ENCODE peak calls at places on chromosomes 1 and 21, in nine cellular contexts. One of them, this sample, is unnamed.

GRCh38 chr1:93591833-93592635 is 89.6 kb downstream of the BCAR3 start:
- DNase-seq in hepatocyte: peak
- DNase-seq in OCI-LY7: peak
- DNase-seq in Caco-2: peak
- DNase-seq in SK-N-SH: peak
- DNase-seq in AG04450: no peak
- DNase-seq in right lobe of liver: peak
- DNase-seq in RWPE2: no peak
- DNase-seq in mucosa of descending colon: peak
- DNase-seq in this sample: no peak

GRCh38 chr21:36753556-36753955 is 54.6 kb downstream of the SIM2 start:
- DNase-seq in Caco-2: no peak
- DNase-seq in RWPE2: no peak
- DNase-seq in OCI-LY7: no peak
- DNase-seq in hepatocyte: no peak
- DNase-seq in AG04450: peak
- DNase-seq in SK-N-SH: no peak
- DNase-seq in right lobe of liver: no peak
- DNase-seq in mucosa of descending colon: no peak
- DNase-seq in this sample: peak

GRCh38 chr1:95039360-95040031 is 33.3 kb downstream of the ALG14 start:
- DNase-seq in right lobe of liver: no peak
- DNase-seq in hepatocyte: peak
- DNase-seq in AG04450: no peak
- DNase-seq in OCI-LY7: no peak
- DNase-seq in Caco-2: no peak
- DNase-seq in mucosa of descending colon: no peak
- DNase-seq in RWPE2: peak
- DNase-seq in SK-N-SH: no peak
- DNase-seq in this sample: no peak

GRCh38 chr21:36754241-36754881 is 55.4 kb downstream of the SIM2 start:
- DNase-seq in RWPE2: no peak
- DNase-seq in hepatocyte: no peak
- DNase-seq in OCI-LY7: no peak
- DNase-seq in right lobe of liver: no peak
- DNase-seq in SK-N-SH: no peak
- DNase-seq in mucosa of descending colon: no peak
- DNase-seq in Caco-2: no peak
- DNase-seq in AG04450: no peak
- DNase-seq in this sample: no peak

GRCh38 chr1:31588751-31589515 is 12.6 kb downstream of the TINAGL1 start:
- DNase-seq in mucosa of descending colon: peak
- DNase-seq in OCI-LY7: no peak
- DNase-seq in RWPE2: no peak
- DNase-seq in SK-N-SH: no peak
- DNase-seq in AG04450: no peak
- DNase-seq in right lobe of liver: no peak
- DNase-seq in hepatocyte: peak
- DNase-seq in Caco-2: no peak
- DNase-seq in this sample: no peak

GRCh38 chr1:201164645-201165044 is 10.4 kb upstream of the TMEM9 start:
- DNase-seq in right lobe of liver: no peak
- DNase-seq in hepatocyte: no peak
- DNase-seq in mucosa of descending colon: no peak
- DNase-seq in RWPE2: no peak
- DNase-seq in Caco-2: no peak
- DNase-seq in OCI-LY7: no peak
- DNase-seq in AG04450: no peak
- DNase-seq in SK-N-SH: peak
- DNase-seq in this sample: no peak

GRCh38 chr1:167209044-167209443 is 11.6 kb upstream of the POU2F1 start:
- DNase-seq in SK-N-SH: no peak
- DNase-seq in RWPE2: no peak
- DNase-seq in right lobe of liver: no peak
- DNase-seq in Caco-2: no peak
- DNase-seq in mucosa of descending colon: no peak
- DNase-seq in AG04450: no peak
- DNase-seq in OCI-LY7: peak
- DNase-seq in hepatocyte: no peak
- DNase-seq in this sample: no peak

GRCh38 chr1:110631836-110632620 is 25.9 kb upstream of the KCNA2 start:
- DNase-seq in AG04450: no peak
- DNase-seq in mucosa of descending colon: no peak
- DNase-seq in hepatocyte: no peak
- DNase-seq in OCI-LY7: no peak
- DNase-seq in Caco-2: no peak
- DNase-seq in SK-N-SH: no peak
- DNase-seq in RWPE2: no peak
- DNase-seq in right lobe of liver: no peak
- DNase-seq in this sample: no peak

GRCh38 chr1:112247971-112248370 is 148.0 kb upstream of the CTTNBP2NL start:
- DNase-seq in SK-N-SH: no peak
- DNase-seq in AG04450: no peak
- DNase-seq in right lobe of liver: no peak
- DNase-seq in mucosa of descending colon: no peak
- DNase-seq in hepatocyte: no peak
- DNase-seq in Caco-2: no peak
- DNase-seq in RWPE2: no peak
- DNase-seq in OCI-LY7: no peak
- DNase-seq in this sample: no peak

GRCh38 chr1:203871114-203871875 is 9.9 kb downstream of the SNRPE start:
- DNase-seq in right lobe of liver: peak
- DNase-seq in hepatocyte: peak
- DNase-seq in SK-N-SH: peak
- DNase-seq in Caco-2: peak
- DNase-seq in AG04450: peak
- DNase-seq in mucosa of descending colon: no peak
- DNase-seq in RWPE2: no peak
- DNase-seq in OCI-LY7: peak
- DNase-seq in this sample: peak

GRCh38 chr1:160277987-160278386 is 6.9 kb downstream of the PEX19 start:
- DNase-seq in right lobe of liver: no peak
- DNase-seq in AG04450: no peak
- DNase-seq in RWPE2: no peak
- DNase-seq in OCI-LY7: no peak
- DNase-seq in hepatocyte: no peak
- DNase-seq in Caco-2: no peak
- DNase-seq in mucosa of descending colon: no peak
- DNase-seq in SK-N-SH: no peak
- DNase-seq in this sample: no peak

GRCh38 chr1:95742591-95743089 is 508.6 kb downstream of the RWDD3 start:
- DNase-seq in right lobe of liver: no peak
- DNase-seq in RWPE2: peak
- DNase-seq in AG04450: no peak
- DNase-seq in hepatocyte: peak
- DNase-seq in Caco-2: no peak
- DNase-seq in OCI-LY7: no peak
- DNase-seq in mucosa of descending colon: no peak
- DNase-seq in SK-N-SH: no peak
- DNase-seq in this sample: peak

GRCh38 chr1:11838349-11839272 is 9.0 kb downstream of the NPPA start:
- DNase-seq in mucosa of descending colon: peak
- DNase-seq in RWPE2: no peak
- DNase-seq in hepatocyte: peak
- DNase-seq in AG04450: no peak
- DNase-seq in right lobe of liver: peak
- DNase-seq in Caco-2: peak
- DNase-seq in SK-N-SH: peak
- DNase-seq in OCI-LY7: peak
- DNase-seq in this sample: peak

GRCh38 chr21:33642896-33643657 is 776 bp downstream of the ITSN1 start:
- DNase-seq in SK-N-SH: peak
- DNase-seq in mucosa of descending colon: peak
- DNase-seq in AG04450: no peak
- DNase-seq in Caco-2: peak
- DNase-seq in hepatocyte: peak
- DNase-seq in OCI-LY7: peak
- DNase-seq in RWPE2: no peak
- DNase-seq in right lobe of liver: peak
- DNase-seq in this sample: peak

GRCh38 chr1:186915555-186915954 is 86.8 kb downstream of the PLA2G4A start:
- DNase-seq in AG04450: no peak
- DNase-seq in Caco-2: no peak
- DNase-seq in OCI-LY7: no peak
- DNase-seq in mucosa of descending colon: no peak
- DNase-seq in hepatocyte: no peak
- DNase-seq in SK-N-SH: no peak
- DNase-seq in RWPE2: no peak
- DNase-seq in right lobe of liver: no peak
- DNase-seq in this sample: no peak

GRCh38 chr21:22961248-22961647 is 1963.0 kb downstream of the NCAM2 start:
- DNase-seq in hepatocyte: no peak
- DNase-seq in OCI-LY7: peak
- DNase-seq in Caco-2: no peak
- DNase-seq in RWPE2: no peak
- DNase-seq in SK-N-SH: no peak
- DNase-seq in mucosa of descending colon: no peak
- DNase-seq in AG04450: no peak
- DNase-seq in right lobe of liver: no peak
- DNase-seq in this sample: no peak

GRCh38 chr1:189180057-189180456 is 1297.6 kb downstream of the BRINP3 start:
- DNase-seq in RWPE2: no peak
- DNase-seq in mucosa of descending colon: no peak
- DNase-seq in hepatocyte: no peak
- DNase-seq in SK-N-SH: no peak
- DNase-seq in OCI-LY7: no peak
- DNase-seq in right lobe of liver: no peak
- DNase-seq in Caco-2: no peak
- DNase-seq in AG04450: no peak
- DNase-seq in this sample: no peak

DNA sequence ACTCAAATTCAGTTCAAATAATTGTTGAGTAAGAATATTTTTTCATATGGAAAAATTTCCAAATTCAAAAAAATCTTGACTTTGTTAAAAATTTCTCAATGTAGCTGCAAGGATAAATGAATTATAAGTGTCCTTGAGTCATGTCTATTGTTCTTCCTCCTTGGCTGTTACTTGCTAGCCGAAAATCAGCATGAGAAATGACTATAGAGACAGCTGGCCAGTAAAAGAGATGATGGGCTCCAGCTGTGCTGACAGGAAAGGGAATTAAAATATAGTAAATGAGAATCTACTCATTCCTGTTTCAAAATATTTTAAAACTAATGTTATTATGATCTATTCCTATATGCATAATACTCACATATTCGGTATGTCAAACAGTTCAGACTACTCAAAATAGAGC is 1292.6 kb downstream of the BRINP3 start:
- DNase-seq in AG04450: no peak
- DNase-seq in RWPE2: no peak
- DNase-seq in OCI-LY7: no peak
- DNase-seq in SK-N-SH: no peak
- DNase-seq in mucosa of descending colon: no peak
- DNase-seq in hepatocyte: no peak
- DNase-seq in right lobe of liver: no peak
- DNase-seq in Caco-2: no peak
- DNase-seq in this sample: no peak
- H3K4me3 ChIP-seq in AG04450: no peak
- H3K4me3 ChIP-seq in RWPE2: no peak
- H3K4me3 ChIP-seq in OCI-LY7: no peak
- H3K4me3 ChIP-seq in SK-N-SH: no peak
- H3K4me3 ChIP-seq in mucosa of descending colon: no peak
- H3K4me3 ChIP-seq in hepatocyte: no peak
- H3K4me3 ChIP-seq in right lobe of liver: no peak
- H3K4me3 ChIP-seq in Caco-2: no peak
- H3K4me3 ChIP-seq in this sample: no peak

DNA sequence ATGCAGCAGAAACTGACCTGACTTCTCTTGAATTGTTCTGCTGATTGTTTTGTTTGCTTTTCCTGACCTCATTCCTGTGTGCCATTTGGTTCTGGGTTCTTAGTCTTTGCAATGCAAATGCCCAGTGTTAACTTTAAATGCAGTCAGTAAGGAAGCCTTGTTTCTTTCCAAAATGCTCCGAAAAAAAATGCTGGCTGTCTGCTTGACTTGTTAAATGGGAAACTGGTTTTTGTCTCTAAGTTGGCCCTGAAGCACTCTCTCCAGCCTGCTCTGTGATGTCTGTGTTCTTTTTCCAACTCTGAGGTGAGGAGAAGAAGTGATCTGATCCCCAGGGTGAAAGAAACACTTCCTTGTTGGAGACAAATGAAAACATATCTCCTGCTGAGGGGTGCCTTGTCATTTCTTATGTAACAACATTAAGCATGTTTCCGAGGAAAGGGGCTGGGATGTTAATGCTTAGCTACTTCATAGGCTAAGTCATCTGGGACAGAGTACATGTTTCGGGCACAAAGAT is 256.3 kb upstream of the ADGRL4 start:
- DNase-seq in SK-N-SH: no peak
- DNase-seq in Caco-2: no peak
- DNase-seq in OCI-LY7: no peak
- DNase-seq in right lobe of liver: no peak
- DNase-seq in AG04450: no peak
- DNase-seq in mucosa of descending colon: no peak
- DNase-seq in hepatocyte: no peak
- DNase-seq in RWPE2: no peak
- DNase-seq in this sample: no peak
- H3K4me3 ChIP-seq in SK-N-SH: no peak
- H3K4me3 ChIP-seq in Caco-2: no peak
- H3K4me3 ChIP-seq in OCI-LY7: no peak
- H3K4me3 ChIP-seq in right lobe of liver: no peak
- H3K4me3 ChIP-seq in AG04450: no peak
- H3K4me3 ChIP-seq in mucosa of descending colon: no peak
- H3K4me3 ChIP-seq in hepatocyte: no peak
- H3K4me3 ChIP-seq in RWPE2: no peak
- H3K4me3 ChIP-seq in this sample: no peak

DNA sequence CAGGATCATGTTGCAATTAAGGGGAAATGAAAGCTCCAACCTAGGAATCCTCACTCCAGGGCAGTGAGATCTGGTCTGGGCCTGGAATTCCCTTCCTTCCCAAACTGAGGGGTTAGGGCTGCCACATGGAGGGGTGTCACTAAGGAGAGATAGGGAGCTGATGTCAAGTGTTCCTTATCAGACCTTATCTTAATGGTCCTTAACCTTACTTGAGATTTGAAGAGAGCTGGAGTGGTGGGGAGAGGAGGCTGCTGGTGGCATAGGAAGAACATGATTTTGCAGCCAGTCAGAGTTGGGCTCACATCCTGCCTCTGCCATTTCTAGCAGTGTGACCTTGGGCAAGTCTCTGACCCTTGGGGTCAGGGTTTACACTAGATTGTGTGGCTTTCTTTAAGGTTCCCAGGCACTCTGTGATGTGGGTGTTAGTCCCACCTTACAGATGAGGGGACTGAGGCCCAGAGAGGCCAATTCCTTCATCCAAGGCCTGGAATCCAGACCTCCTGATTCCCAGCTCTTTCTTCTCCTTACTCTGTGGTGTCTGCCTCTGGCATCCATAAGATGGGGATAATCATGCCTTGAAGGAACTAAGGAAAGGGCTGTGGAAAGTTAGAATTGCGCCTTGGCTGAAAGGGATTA is 56.3 kb upstream of the SYNC start:
- DNase-seq in hepatocyte: peak
- DNase-seq in mucosa of descending colon: no peak
- DNase-seq in Caco-2: peak
- DNase-seq in OCI-LY7: no peak
- DNase-seq in right lobe of liver: no peak
- DNase-seq in RWPE2: no peak
- DNase-seq in AG04450: no peak
- DNase-seq in SK-N-SH: no peak
- DNase-seq in this sample: no peak
- H3K4me3 ChIP-seq in hepatocyte: no peak
- H3K4me3 ChIP-seq in mucosa of descending colon: no peak
- H3K4me3 ChIP-seq in Caco-2: no peak
- H3K4me3 ChIP-seq in OCI-LY7: no peak
- H3K4me3 ChIP-seq in right lobe of liver: no peak
- H3K4me3 ChIP-seq in RWPE2: no peak
- H3K4me3 ChIP-seq in AG04450: no peak
- H3K4me3 ChIP-seq in SK-N-SH: no peak
- H3K4me3 ChIP-seq in this sample: no peak

GRCh38 chr21:35026617-35027557 is 22.2 kb downstream of the RUNX1 start:
- DNase-seq in OCI-LY7: peak
- DNase-seq in right lobe of liver: peak
- DNase-seq in Caco-2: peak
- DNase-seq in hepatocyte: peak
- DNase-seq in SK-N-SH: no peak
- DNase-seq in mucosa of descending colon: peak
- DNase-seq in AG04450: no peak
- DNase-seq in RWPE2: no peak
- DNase-seq in this sample: peak
- H3K4me3 ChIP-seq in OCI-LY7: peak
- H3K4me3 ChIP-seq in right lobe of liver: no peak
- H3K4me3 ChIP-seq in Caco-2: no peak
- H3K4me3 ChIP-seq in hepatocyte: no peak
- H3K4me3 ChIP-seq in SK-N-SH: no peak
- H3K4me3 ChIP-seq in mucosa of descending colon: no peak
- H3K4me3 ChIP-seq in AG04450: peak
- H3K4me3 ChIP-seq in RWPE2: no peak
- H3K4me3 ChIP-seq in this sample: peak

This sample was measured in AG10803.